ENCODE peak calls at places on chromosomes 4 and X, in eight cellular contexts. Y is right lobe of liver, B is esophagus squamous epithelium, V is uterus, S is Peyer's patch, Z is breast epithelium, P is heart left ventricle, G is A549. O is an unnamed sample. For H3K4me1, the result is how much of the 10 kb centered on the place peaks cover.

GRCh38 chrX:40149286-40150175 is 51.8 kb upstream of the BCOR start:
- DNase-seq in G (no peak), B (no peak), Z (no peak), S (no peak), Y (no peak), V (no peak), P (no peak), O (no peak)

GRCh38 chr4:106366026-106366425 is 2.6 kb downstream of the GIMD1 start:
- DNase-seq in B (no peak), V (no peak), P (no peak), G (no peak), Z (no peak), S (no peak), Y (no peak), O (no peak)

GRCh38 chr4:164405774-164406173 is 348.2 kb upstream of the SMIM31 start:
- DNase-seq in B (no peak), Z (no peak), P (no peak), G (no peak), S (no peak), V (no peak), Y (no peak), O (no peak)

GRCh38 chr4:99979872-99980271 is 29.8 kb upstream of the H2AZ1 start:
- DNase-seq in P (no peak), Z (no peak), B (no peak), G (no peak), S (no peak), V (no peak), Y (no peak), O (no peak)

GRCh38 chrX:12975999-12976558 is 1.2 kb downstream of the TMSB4X start:
- DNase-seq in P (peak), B (no peak), Z (no peak), Y (peak), S (peak), G (peak), V (peak), O (no peak)

GRCh38 chr4:113837397-113837796 is 75.9 kb upstream of the CAMK2D start:
- DNase-seq in B (no peak), Y (no peak), V (no peak), P (no peak), Z (no peak), G (peak), S (no peak), O (no peak)

GRCh38 chr4:173168396-173169177 is at the start of gene GALNT7:
- DNase-seq in S (peak), V (peak), B (peak), Y (peak), G (peak), Z (peak), P (peak), O (peak)

GRCh38 chr4:1258457-1258856 is 9.5 kb upstream of the CTBP1 start:
- DNase-seq in Z (no peak), Y (no peak), B (no peak), G (no peak), S (no peak), V (no peak), P (no peak), O (no peak)

GRCh38 chr4:74365761-74366160 is 816 bp downstream of the EREG start:
- DNase-seq in V (no peak), Z (no peak), Y (no peak), G (no peak), S (peak), B (no peak), P (no peak), O (no peak)

GRCh38 chr4:2486981-2487380 is 18.1 kb downstream of the RNF4 start:
- DNase-seq in B (no peak), Y (peak), P (no peak), V (no peak), S (no peak), G (no peak), Z (no peak), O (no peak)

GRCh38 chr4:2484169-2484568 is 15.3 kb downstream of the RNF4 start:
- DNase-seq in P (no peak), B (no peak), V (no peak), Z (no peak), S (no peak), G (no peak), Y (no peak), O (no peak)

GRCh38 chr4:2482693-2483092 is 13.8 kb downstream of the RNF4 start:
- DNase-seq in V (peak), G (no peak), P (peak), B (no peak), Y (no peak), Z (no peak), S (peak), O (peak)

GRCh38 chr4:2483237-2483636 is 14.3 kb downstream of the RNF4 start:
- DNase-seq in G (no peak), Z (no peak), B (no peak), S (no peak), V (no peak), P (no peak), Y (no peak), O (no peak)

DNA sequence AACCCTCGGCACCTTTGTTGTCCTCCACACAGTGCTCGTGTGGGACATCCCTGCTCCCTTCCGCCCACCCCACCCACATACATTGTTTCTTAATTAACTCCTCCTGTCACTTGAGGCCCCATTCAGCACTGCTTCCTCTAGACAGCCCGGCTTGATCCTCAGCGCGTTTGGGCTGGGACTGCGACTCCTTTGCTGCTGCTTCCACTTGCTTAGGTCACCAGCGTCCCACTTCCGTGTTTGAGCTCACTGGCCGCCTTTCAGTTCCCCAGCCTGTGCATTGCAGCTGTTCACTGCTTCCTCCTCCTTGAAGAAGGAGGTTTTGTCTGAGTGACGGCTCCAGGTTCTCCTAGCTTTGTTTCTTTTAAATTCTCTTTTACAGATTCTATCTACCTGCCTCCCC is 16.1 kb downstream of the RNF4 start:
- DNase-seq in P (peak), Z (no peak), G (no peak), S (peak), B (peak), V (peak), Y (peak), O (peak)
- H3K4me1 ChIP-seq in P (half or more), Z (under half), G (under half), S (half or more), B (under half), V (under half), Y (half or more), O (half or more)

GRCh38 chr4:6716958-6717655 is 1.1 kb downstream of the BLOC1S4 start:
- DNase-seq in B (no peak), G (no peak), P (no peak), Z (no peak), Y (no peak), V (no peak), S (no peak), O (no peak)

GRCh38 chr4:6718932-6719610 is 3.1 kb downstream of the BLOC1S4 start:
- DNase-seq in V (no peak), Z (no peak), S (no peak), P (no peak), G (no peak), Y (no peak), B (no peak), O (no peak)

GRCh38 chr4:6714954-6715353 is 1.0 kb upstream of the BLOC1S4 start:
- DNase-seq in S (no peak), P (no peak), V (no peak), G (no peak), Z (no peak), B (no peak), Y (no peak), O (no peak)

GRCh38 chr4:6715704-6716017 is 313 bp upstream of the BLOC1S4 start:
- DNase-seq in G (no peak), P (no peak), S (no peak), Z (no peak), B (no peak), V (no peak), Y (no peak), O (no peak)

DNA sequence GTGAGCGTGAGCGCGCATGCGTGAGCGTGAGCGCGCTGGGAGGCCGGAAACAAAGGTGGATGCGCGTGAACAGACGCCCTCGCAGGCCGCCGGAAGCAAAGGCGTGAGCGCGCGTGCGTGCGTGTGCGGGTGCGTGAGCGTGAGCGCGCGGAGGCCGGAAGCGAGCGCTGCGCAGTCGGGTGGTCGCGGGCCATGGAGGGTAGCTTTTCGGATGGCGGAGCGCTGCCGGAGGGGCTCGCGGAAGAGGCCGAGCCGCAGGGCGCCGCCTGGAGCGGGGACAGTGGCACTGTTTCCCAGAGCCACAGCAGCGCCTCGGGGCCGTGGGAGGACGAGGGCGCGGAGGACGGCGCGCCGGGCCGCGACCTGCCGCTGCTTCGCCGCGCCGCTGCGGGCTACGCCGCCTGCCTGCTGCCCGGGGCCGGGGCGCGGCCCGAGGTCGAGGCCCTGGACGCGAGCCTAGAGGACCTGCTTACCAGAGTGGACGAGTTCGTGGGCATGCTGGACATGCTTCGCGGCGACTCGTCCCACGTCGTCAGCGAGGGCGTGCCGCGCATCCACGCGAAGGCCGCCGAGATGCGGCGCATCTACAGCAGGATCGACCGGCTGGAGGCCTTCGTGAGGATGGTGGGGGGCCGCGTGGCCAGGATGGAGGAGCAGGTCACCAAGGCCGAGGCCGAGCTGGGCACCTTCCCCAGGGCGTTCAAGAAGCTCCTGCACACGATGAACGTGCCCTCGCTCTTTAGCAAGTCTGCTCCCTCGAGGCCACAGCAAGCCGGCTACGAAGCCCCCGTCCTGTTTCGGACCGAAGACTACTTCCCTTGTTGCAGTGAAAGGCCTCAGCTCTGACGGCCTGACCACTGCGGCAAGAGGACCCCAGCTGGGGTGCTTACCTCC is at the start of gene BLOC1S4:
- DNase-seq in Z (peak), V (peak), B (peak), G (peak), S (peak), P (peak), Y (peak), O (peak)
- TF ChIP-seq POLR2A in Z (peak), V (peak), B (no peak), G (peak), S (peak), P (no peak), Y (peak), O (peak)

GRCh38 chrX:103918584-103919335 is 43.7 kb upstream of the TMSB15B start:
- DNase-seq in S (peak), V (peak), Y (peak), Z (no peak), P (peak), B (no peak), G (peak), O (peak)

GRCh38 chrX:103918050-103918449 is 44.4 kb upstream of the TMSB15B start:
- DNase-seq in Y (no peak), B (no peak), P (peak), V (peak), S (peak), G (peak), Z (no peak), O (peak)

GRCh38 chrX:103913356-103914020 is 48.9 kb upstream of the TMSB15B start:
- DNase-seq in G (no peak), B (no peak), Y (no peak), P (no peak), Z (no peak), V (no peak), S (no peak), O (no peak)

DNA sequence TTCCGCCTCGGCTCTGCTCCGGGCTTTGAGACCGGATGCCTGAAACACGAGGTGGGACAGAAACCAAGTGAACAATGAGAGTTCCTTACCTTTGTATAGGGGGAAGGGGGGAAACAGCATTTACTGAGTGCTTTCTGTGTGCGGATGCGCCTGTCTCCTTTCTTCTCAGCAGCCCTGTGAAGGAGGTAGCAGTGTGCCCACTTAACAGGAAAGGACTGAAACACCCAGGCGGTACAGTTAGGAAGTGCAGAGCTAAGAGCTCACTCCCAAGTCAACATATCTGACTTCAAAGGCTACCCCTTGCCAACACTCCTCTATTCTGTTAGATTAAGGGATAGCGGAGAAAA is 43.1 kb upstream of the TMSB15B start:
- DNase-seq in V (no peak), P (no peak), G (peak), B (no peak), Z (no peak), S (no peak), Y (no peak), O (peak)
- TF ChIP-seq CTCF in V (peak), P (no peak), G (no peak), B (peak), Z (no peak), S (peak), Y (peak), O (peak)

DNA sequence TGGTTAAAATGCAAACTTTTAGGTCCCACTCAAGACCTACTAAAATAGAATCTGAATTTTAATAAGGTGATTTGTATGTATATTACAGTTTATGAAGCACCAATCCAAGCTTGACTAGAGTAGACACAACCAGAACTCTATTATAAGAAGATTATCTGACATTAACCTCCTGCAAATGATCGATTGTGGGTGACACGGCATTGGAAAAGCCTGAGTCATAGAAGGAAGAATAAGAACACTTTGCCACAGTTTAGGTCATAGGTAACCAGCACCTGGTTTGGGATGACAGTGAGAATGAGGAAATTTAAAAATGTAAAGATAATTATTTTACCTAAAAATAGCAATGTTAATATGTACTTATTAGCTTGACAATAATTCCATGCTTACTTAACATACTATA is 15.2 kb downstream of the PDGFC start:
- DNase-seq in V (no peak), Y (no peak), B (no peak), Z (no peak), S (no peak), G (no peak), P (no peak), O (no peak)
- H3K4me1 ChIP-seq in V (under half), Y (under half), B (under half), Z (under half), S (under half), G (under half), P (under half), O (under half)

GRCh38 chr4:55834086-55834795 is 14.7 kb downstream of the EXOC1L start:
- DNase-seq in Z (no peak), G (no peak), B (no peak), Y (no peak), S (no peak), V (no peak), P (no peak), O (no peak)
- TF ChIP-seq POLR2A in Z (no peak), G (no peak), B (no peak), Y (no peak), S (no peak), V (no peak), P (no peak), O (no peak)

GRCh38 chrX:15598031-15598430 is 2.7 kb downstream of the ACE2 start:
- DNase-seq in G (no peak), V (no peak), Y (no peak), Z (no peak), P (no peak), S (no peak), B (no peak), O (no peak)

GRCh38 chrX:15600071-15600470 is 689 bp downstream of the ACE2 start:
- DNase-seq in B (no peak), P (no peak), S (no peak), G (no peak), Y (no peak), V (no peak), Z (no peak), O (no peak)

GRCh38 chrX:15594371-15594770 is 6.4 kb downstream of the ACE2 start:
- DNase-seq in S (no peak), P (no peak), V (no peak), Y (no peak), B (no peak), G (peak), Z (no peak), O (no peak)
- TF ChIP-seq CTCF in S (peak), P (no peak), V (no peak), Y (no peak), B (no peak), G (no peak), Z (no peak), O (no peak)

GRCh38 chrX:100979881-100980607 is 10.5 kb downstream of the ARL13A start:
- DNase-seq in S (no peak), Z (no peak), Y (no peak), V (no peak), P (no peak), G (peak), B (no peak), O (no peak)
- H3K4me1 ChIP-seq in S (under half), Z (under half), Y (under half), V (under half), P (under half), G (under half), B (under half), O (under half)

GRCh38 chrX:123859409-123859827 is 435 bp upstream of the XIAP start:
- DNase-seq in S (no peak), Y (no peak), P (no peak), B (no peak), V (no peak), Z (no peak), G (no peak), O (peak)

GRCh38 chrX:123860983-123861382 is 1.1 kb downstream of the XIAP start:
- DNase-seq in Y (no peak), G (no peak), V (no peak), P (no peak), S (no peak), B (no peak), Z (no peak), O (no peak)

GRCh38 chrX:123859828-123860505 is at the start of gene XIAP:
- DNase-seq in G (peak), Z (peak), S (peak), P (peak), B (peak), Y (peak), V (peak), O (peak)

GRCh38 chrX:123860506-123860840 is 620 bp downstream of the XIAP start:
- DNase-seq in B (no peak), P (no peak), Z (no peak), V (no peak), S (no peak), Y (no peak), G (no peak), O (peak)
- TF ChIP-seq POLR2A in B (no peak), P (no peak), Z (peak), V (peak), S (peak), Y (peak), G (no peak), O (no peak)

DNA sequence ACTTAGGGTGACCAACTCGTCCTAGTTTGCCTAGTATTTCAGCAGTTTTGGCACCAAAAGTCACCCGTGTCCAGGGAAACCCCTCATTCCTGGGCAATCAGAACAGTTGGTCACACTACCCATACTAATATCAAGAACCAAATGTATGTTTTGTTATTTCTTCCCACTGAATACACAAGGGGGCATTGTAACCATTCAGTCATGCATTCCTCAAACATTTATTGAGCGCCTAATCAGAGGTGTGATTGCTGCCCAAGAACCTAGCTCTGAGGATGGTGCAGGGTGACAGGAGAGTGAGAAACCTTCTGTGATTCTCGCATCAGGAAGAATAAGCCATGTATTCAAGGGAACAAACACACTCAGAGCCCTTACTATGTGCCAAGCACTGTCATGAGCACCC is 69.8 kb upstream of the RAI2 start:
- DNase-seq in V (no peak), S (no peak), P (no peak), G (peak), B (no peak), Y (no peak), Z (no peak), O (no peak)
- TF ChIP-seq CTCF in V (no peak), S (no peak), P (no peak), G (peak), B (no peak), Y (no peak), Z (no peak), O (no peak)